ENCODE peak calls at places on chromosomes 4 and X, in four cellular contexts. One of them, this sample, is unnamed.

GRCh38 chr4:77852892-77853495 is 9.6 kb upstream of the MRPL1 start:
- DNase-seq in left ventricle myocardium inferior: no peak
- DNase-seq in LHCN-M2: no peak
- DNase-seq in Daoy: no peak
- DNase-seq in this sample: no peak

GRCh38 chr4:163137581-163137980 is 29.1 kb downstream of the NAF1 start:
- DNase-seq in left ventricle myocardium inferior: no peak
- DNase-seq in LHCN-M2: no peak
- DNase-seq in Daoy: no peak
- DNase-seq in this sample: no peak

GRCh38 chr4:183399616-183400015 is 44.8 kb upstream of the CDKN2AIP start:
- DNase-seq in left ventricle myocardium inferior: no peak
- DNase-seq in LHCN-M2: no peak
- DNase-seq in Daoy: no peak
- DNase-seq in this sample: no peak

GRCh38 chrX:107629533-107629909 is 1.2 kb downstream of the PRPS1 start:
- DNase-seq in left ventricle myocardium inferior: no peak
- DNase-seq in LHCN-M2: peak; percentile 10
- DNase-seq in Daoy: peak; percentile 6
- DNase-seq in this sample: peak; percentile 29

GRCh38 chr4:48228887-48229462 is 40.7 kb downstream of the TEC start:
- DNase-seq in left ventricle myocardium inferior: no peak
- DNase-seq in LHCN-M2: no peak
- DNase-seq in Daoy: no peak
- DNase-seq in this sample: no peak

GRCh38 chrX:2451456-2452316 is 49.1 kb downstream of the DHRSX start:
- DNase-seq in left ventricle myocardium inferior: no peak
- DNase-seq in LHCN-M2: peak; percentile 9
- DNase-seq in Daoy: no peak
- DNase-seq in this sample: no peak

GRCh38 chrX:70452143-70452733 is 7.6 kb downstream of the DLG3 start:
- DNase-seq in left ventricle myocardium inferior: peak; percentile 37
- DNase-seq in LHCN-M2: peak; percentile 29
- DNase-seq in Daoy: peak; percentile 60
- DNase-seq in this sample: peak; percentile 32

GRCh38 chrX:78314561-78314960 is 12.8 kb downstream of the CYSLTR1 start:
- DNase-seq in left ventricle myocardium inferior: no peak
- DNase-seq in LHCN-M2: no peak
- DNase-seq in Daoy: no peak
- DNase-seq in this sample: no peak

GRCh38 chr4:142698541-142698940 is 147.6 kb downstream of the INPP4B start:
- DNase-seq in left ventricle myocardium inferior: no peak
- DNase-seq in LHCN-M2: no peak
- DNase-seq in Daoy: no peak
- DNase-seq in this sample: no peak

GRCh38 chrX:153722704-153723350 is 1.4 kb downstream of the BCAP31 start:
- DNase-seq in left ventricle myocardium inferior: no peak
- DNase-seq in LHCN-M2: no peak
- DNase-seq in Daoy: no peak
- DNase-seq in this sample: no peak